ENCODE peak calls at places on chromosomes 13 and 19, in five cellular contexts. U, Z, H, O and P are unnamed samples. For H3K4me1, the result is how much of the 10 kb centered on the place peaks cover.

GRCh38 chr13:24875566-24875965 is 111.6 kb downstream of the RNF17 start:
- DNase-seq in U (no peak), Z (no peak), H (no peak), O (no peak), P (no peak)

GRCh38 chr13:61383101-61383500 is 32.5 kb downstream of the PCDH20 start:
- DNase-seq in U (no peak), Z (no peak), H (no peak), O (no peak), P (no peak)

GRCh38 chr13:41496420-41497234 is 39.3 kb downstream of the RGCC start:
- DNase-seq in U (no peak), Z (no peak), H (no peak), O (peak), P (no peak)

GRCh38 chr19:11873762-11874161 is 13.8 kb upstream of the ZNF69 start:
- DNase-seq in U (no peak), Z (no peak), H (no peak), O (no peak), P (no peak)

GRCh38 chr13:111584101-111584500 is 263.7 kb downstream of the TEX29 start:
- DNase-seq in U (no peak), Z (no peak), H (no peak), O (no peak), P (no peak)

GRCh38 chr19:13102666-13103584 is at the start of gene LYL1:
- DNase-seq in U (peak), Z (no peak), H (peak), O (no peak), P (no peak)

GRCh38 chr19:12676384-12676792 is 5.3 kb downstream of the DHPS start:
- DNase-seq in U (peak), Z (no peak), H (peak), O (peak), P (peak)

GRCh38 chr19:4495471-4495870 is 22.8 kb downstream of the PLIN4 start:
- DNase-seq in U (no peak), Z (no peak), H (peak), O (no peak), P (no peak)

GRCh38 chr13:43915451-43915850 is 35.7 kb downstream of the LACC1 start:
- DNase-seq in U (no peak), Z (no peak), H (no peak), O (peak), P (no peak)

GRCh38 chr13:37046062-37046461 is 13.4 kb downstream of the SUPT20H start:
- DNase-seq in U (no peak), Z (no peak), H (no peak), O (no peak), P (no peak)

GRCh38 chr19:11274533-11275086 is 12.3 kb upstream of the DOCK6 start:
- DNase-seq in U (no peak), Z (no peak), H (no peak), O (no peak), P (no peak)

GRCh38 chr13:39452412-39452811 is 150.6 kb downstream of the LHFPL6 start:
- DNase-seq in U (no peak), Z (no peak), H (no peak), O (no peak), P (no peak)

GRCh38 chr13:82879921-82880320 is 1002.4 kb downstream of the SLITRK1 start:
- DNase-seq in U (no peak), Z (no peak), H (no peak), O (no peak), P (no peak)

GRCh38 chr13:53238241-53238640 is 209.6 kb downstream of the OLFM4 start:
- DNase-seq in U (no peak), Z (no peak), H (no peak), O (no peak), P (peak)

GRCh38 chr13:33107403-33107760 is 91.2 kb downstream of the KL start:
- DNase-seq in U (no peak), Z (no peak), H (no peak), O (no peak), P (no peak)

GRCh38 chr19:55611983-55612645 is 6.7 kb downstream of the ZNF865 start:
- DNase-seq in U (no peak), Z (no peak), H (no peak), O (no peak), P (no peak)

GRCh38 chr13:87005511-87005910 is 665.7 kb upstream of the SLITRK5 start:
- DNase-seq in U (no peak), Z (no peak), H (no peak), O (no peak), P (no peak)

GRCh38 chr19:44845286-44845611 is 848 bp upstream of the NECTIN2 start:
- DNase-seq in U (no peak), Z (peak), H (no peak), O (no peak), P (peak)

GRCh38 chr13:21061077-21061945 is at the start of gene LATS2:
- DNase-seq in U (peak), Z (peak), H (no peak), O (peak), P (peak)

GRCh38 chr13:87872813-87873212 is 201.6 kb downstream of the SLITRK5 start:
- DNase-seq in U (no peak), Z (no peak), H (no peak), O (no peak), P (no peak)

GRCh38 chr19:808176-808741 is 11.0 kb downstream of the PTBP1 start:
- DNase-seq in U (no peak), Z (no peak), H (no peak), O (no peak), P (no peak)

GRCh38 chr13:28501547-28501946 is 6.6 kb upstream of the FLT1 start:
- DNase-seq in U (peak), Z (no peak), H (no peak), O (no peak), P (no peak)

GRCh38 chr13:113864303-113864890 is 521 bp upstream of the GAS6 start:
- DNase-seq in U (no peak), Z (no peak), H (no peak), O (peak), P (no peak)

GRCh38 chr13:76016799-76017198 is 380.7 kb downstream of the LMO7 start:
- DNase-seq in U (no peak), Z (no peak), H (peak), O (peak), P (no peak)

GRCh38 chr13:79723462-79724116 is 242.6 kb downstream of the NDFIP2 start:
- DNase-seq in U (no peak), Z (no peak), H (no peak), O (no peak), P (no peak)

GRCh38 chr13:66216723-66217122 is 1013.4 kb downstream of the PCDH9 start:
- DNase-seq in U (no peak), Z (no peak), H (no peak), O (no peak), P (no peak)

GRCh38 chr19:49430678-49431329 is 5.6 kb downstream of the GFY start:
- DNase-seq in U (no peak), Z (no peak), H (peak), O (no peak), P (no peak)

GRCh38 chr13:95793018-95793555 is 116.1 kb downstream of the DNAJC3 start:
- DNase-seq in U (no peak), Z (no peak), H (no peak), O (no peak), P (no peak)

GRCh38 chr19:29672933-29673336 is 7.7 kb downstream of the PLEKHF1 start:
- DNase-seq in U (no peak), Z (no peak), H (peak), O (no peak), P (no peak)

GRCh38 chr19:36141039-36141914 is 1.4 kb downstream of the CAPNS1 start:
- DNase-seq in U (peak), Z (peak), H (peak), O (peak), P (peak)

GRCh38 chr19:36140289-36141038 is 598 bp downstream of the CAPNS1 start:
- DNase-seq in U (peak), Z (no peak), H (peak), O (peak), P (peak)

GRCh38 chr19:36139120-36139472 is 770 bp upstream of the CAPNS1 start:
- DNase-seq in U (no peak), Z (no peak), H (no peak), O (no peak), P (no peak)

GRCh38 chr19:36139473-36140288 is at the start of gene CAPNS1:
- DNase-seq in U (peak), Z (peak), H (peak), O (peak), P (peak)

DNA sequence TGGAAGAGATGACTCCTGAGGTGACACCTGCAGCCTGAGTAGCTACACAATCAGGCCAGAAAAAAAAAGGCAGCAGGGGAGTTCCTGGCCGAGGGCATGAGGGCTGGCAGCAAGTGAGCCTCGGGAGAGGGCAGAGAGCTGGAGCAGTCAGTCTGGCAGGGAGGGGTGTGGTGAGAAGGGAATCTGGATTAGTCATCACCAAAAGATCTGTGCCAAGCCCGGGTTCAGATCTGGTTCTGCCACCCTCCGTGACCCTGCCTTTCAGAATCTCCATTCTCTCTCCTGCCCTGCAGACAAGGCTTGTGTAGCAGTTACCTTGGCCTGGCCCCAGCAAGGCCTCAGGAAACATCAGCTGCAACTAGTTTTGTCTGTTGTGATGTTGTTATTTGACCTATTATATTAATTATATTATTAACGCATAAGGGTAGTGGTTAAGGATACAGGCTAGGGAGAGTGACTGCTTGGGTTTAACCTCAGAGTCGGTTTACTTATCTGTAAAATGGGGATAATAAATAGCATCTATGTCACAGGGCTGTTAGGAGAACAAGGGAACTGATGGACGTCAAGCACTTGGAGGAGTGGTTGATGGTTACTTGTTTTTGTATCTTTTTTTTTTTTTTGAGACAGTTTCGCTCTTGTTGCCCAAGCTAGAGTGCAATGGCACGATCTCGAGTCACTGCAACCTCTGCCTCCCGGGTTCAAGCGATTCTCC is 2.7 kb upstream of the CAPNS1 start:
- DNase-seq in U (peak), Z (peak), H (peak), O (peak), P (peak)
- H3K27ac ChIP-seq in U (peak), Z (peak), H (no peak), O (no peak), P (peak)

GRCh38 chr13:73433893-73434292 is 375.1 kb downstream of the KLF5 start:
- DNase-seq in U (no peak), Z (no peak), H (no peak), O (no peak), P (no peak)
- H3K4me3 ChIP-seq in U (no peak), Z (no peak), H (no peak), O (no peak), P (no peak)

DNA sequence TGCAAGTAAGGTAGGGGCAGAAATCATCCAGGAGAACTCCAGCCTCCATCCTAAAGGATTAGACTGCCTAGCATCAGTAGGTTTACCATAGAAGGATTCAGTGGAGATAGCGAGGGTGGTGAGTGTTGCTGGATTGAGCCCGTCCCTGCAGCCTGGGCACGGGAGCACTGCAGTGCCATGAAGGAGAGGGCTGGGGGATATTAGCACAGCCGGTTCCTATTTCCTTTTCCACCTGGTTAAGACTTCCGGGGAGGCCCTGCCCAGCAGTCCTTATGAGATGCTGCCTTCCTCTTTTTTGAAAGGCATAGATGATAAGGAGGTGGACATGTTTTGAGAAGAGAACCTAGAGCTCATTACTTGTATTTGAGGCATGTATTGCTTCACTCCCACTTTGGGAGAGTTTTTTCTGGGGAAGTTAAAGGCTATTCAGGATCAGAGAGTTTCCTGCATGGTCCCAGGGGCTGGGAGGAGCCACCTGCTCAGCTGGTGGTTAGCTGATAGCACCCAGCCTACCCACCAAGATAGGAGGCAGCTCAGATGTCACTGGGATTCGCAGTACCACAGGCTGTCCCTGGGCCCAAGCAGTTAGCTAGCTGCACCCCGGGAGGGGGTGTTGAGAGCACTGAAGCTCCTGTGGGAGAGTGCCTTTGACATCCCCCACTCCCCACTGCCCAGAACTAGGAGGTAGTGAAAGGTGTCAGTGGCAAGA is 17.2 kb downstream of the ACTN4 start:
- DNase-seq in U (no peak), Z (no peak), H (peak), O (no peak), P (no peak)
- H3K4me1 ChIP-seq in U (half or more), Z (half or more), H (half or more), O (half or more), P (under half)

DNA sequence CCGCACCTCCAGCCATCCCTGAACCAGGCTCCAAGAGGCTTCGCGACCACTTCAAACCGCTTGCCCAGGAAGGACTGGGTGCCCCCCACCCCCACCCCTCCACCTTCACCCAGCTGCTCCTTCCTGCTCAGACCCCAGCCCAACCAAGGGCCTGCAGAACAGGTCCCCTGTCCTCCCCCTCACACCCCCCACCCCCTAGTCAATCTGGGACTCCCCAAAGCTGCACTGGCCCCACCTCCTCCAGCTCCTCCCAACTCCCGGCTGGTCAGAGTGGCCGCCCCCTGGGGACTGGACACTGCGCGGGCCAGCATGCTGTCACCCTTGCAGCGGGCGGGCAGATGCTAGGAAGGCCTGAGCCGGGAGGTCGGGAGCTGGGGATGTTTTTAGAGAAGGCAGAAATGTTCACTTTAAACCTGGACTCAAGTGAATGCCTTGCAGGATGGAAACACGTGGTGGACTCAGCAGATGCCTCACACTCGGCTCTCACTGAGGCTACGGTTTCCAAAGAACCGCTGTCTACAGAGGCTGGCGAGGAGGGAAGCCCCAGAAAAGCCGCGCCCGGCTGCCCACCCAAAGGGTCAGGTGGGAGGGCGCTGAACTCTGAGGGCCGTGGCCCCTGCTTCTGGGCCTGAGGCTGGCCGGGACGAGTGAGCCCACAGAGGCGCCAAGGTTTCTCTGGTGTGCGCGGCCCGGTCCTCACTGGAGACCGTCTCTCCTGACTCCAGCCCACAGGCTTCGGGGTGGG is 8.0 kb downstream of the RPL36 start:
- DNase-seq in U (no peak), Z (no peak), H (no peak), O (no peak), P (no peak)
- H3K27ac ChIP-seq in U (no peak), Z (no peak), H (no peak), O (no peak), P (no peak)

DNA sequence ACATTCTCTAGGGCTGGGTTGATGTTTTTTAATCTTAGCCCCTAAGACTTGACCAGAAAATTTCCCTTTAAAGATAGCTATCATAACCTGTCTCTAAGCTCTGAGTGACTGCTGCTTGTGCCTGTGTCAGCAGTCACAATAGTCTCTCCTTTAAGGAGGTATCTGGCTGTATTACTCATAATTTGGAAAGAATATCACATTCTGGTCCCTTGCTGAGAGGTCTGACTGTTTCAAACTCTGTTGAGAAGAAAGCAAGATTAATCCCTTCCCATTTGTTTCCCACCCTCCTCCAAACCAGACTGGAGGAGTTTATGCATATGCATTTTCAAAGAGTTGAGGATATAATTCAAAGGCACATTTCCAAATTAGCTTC is 2.3 kb downstream of the HTR2A start:
- DNase-seq in U (no peak), Z (no peak), H (no peak), O (no peak), P (no peak)
- H3K4me3 ChIP-seq in U (peak), Z (peak), H (no peak), O (peak), P (peak)

GRCh38 chr19:40465781-40466218 is 255 bp upstream of the BLVRB start:
- DNase-seq in U (peak), Z (peak), H (peak), O (peak), P (peak)
- H3K4me1 ChIP-seq in U (under half), Z (under half), H (under half), O (under half), P (under half)

GRCh38 chr19:47790398-47790814 is 11.9 kb downstream of the SELENOW start:
- DNase-seq in U (peak), Z (peak), H (peak), O (peak), P (peak)

GRCh38 chr19:47781590-47782318 is 3.3 kb downstream of the SELENOW start:
- DNase-seq in U (peak), Z (no peak), H (no peak), O (no peak), P (peak)

DNA sequence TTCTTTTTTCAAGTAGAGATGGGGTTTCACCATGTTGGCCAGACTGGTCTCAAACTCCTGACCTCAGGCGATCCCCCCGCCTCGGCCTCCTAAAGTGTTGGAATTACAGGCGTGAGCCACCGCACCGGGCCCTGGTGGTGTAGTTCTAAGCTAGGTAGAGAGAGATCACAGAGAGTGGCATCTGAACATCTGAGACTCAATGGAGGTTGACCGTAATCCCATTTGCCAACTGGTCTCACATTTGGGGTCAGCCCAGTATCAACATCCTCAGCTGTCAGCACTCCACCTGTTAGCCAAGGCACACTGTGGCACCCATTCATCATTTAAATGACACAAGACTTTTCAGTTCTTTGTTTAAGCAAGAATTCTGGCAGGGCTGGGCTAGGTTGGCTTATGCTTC is 8.1 kb downstream of the SELENOW start:
- DNase-seq in U (no peak), Z (no peak), H (no peak), O (no peak), P (no peak)
- H3K27ac ChIP-seq in U (no peak), Z (no peak), H (no peak), O (no peak), P (no peak)

DNA sequence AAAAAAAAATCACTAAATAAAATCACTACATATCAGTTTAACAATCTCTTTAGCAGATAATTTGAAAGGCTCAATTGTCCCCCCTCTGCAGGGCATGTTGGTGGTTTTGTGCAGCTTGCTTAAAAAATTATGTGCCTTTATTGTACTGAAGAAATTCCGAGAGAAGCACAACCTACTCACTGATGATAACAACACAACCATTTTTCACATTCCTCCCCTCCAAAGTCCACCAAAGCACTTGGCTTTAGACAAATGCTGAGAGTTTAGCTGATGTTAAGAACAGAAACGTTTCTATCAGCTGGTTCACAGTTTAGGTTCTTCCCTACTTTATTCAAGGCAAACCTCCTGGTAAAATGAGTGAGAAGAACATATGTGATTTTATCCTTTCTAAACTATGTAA is 923 bp downstream of the DOCK9 start:
- DNase-seq in U (no peak), Z (no peak), H (no peak), O (peak), P (no peak)
- H3K4me3 ChIP-seq in U (peak), Z (peak), H (no peak), O (no peak), P (peak)